ENCODE peak calls at places on chromosomes 3 and 15, in six cellular contexts. C is ovary, S is fibroblast of lung, K is heart left ventricle, U is pancreas, Z is heart right ventricle. Q is an unnamed sample.

GRCh38 chr3:129975332-129976090 is 991 bp downstream of the TRH start:
- DNase-seq in C (peak; percentile 23), S (no peak), K (no peak), U (peak; percentile 10), Z (no peak), Q (peak; percentile 23)

GRCh38 chr15:47715856-47716445 is 1.4 kb upstream of the SEMA6D start:
- DNase-seq in C (peak; percentile 71), S (peak; percentile 88), K (peak; percentile 32), U (no peak), Z (peak; percentile 49), Q (no peak)

GRCh38 chr3:138049157-138049919 is 39.4 kb downstream of the CLDN18 start:
- DNase-seq in C (no peak), S (peak; percentile 51), K (no peak), U (no peak), Z (no peak), Q (no peak)

GRCh38 chr15:64566629-64567427 is 106.5 kb downstream of the ZNF609 start:
- DNase-seq in C (no peak), S (no peak), K (no peak), U (no peak), Z (no peak), Q (no peak)

GRCh38 chr3:100010087-100010417 is 104.2 kb downstream of the FILIP1L start:
- DNase-seq in C (no peak), S (no peak), K (no peak), U (no peak), Z (no peak), Q (no peak)

GRCh38 chr15:63473007-63473748 is 31.2 kb upstream of the USP3 start:
- DNase-seq in C (no peak), S (no peak), K (no peak), U (no peak), Z (no peak), Q (no peak)

GRCh38 chr3:178393833-178394232 is 142.4 kb upstream of the KCNMB2 start:
- DNase-seq in C (no peak), S (peak; percentile 87), K (no peak), U (no peak), Z (no peak), Q (no peak)

GRCh38 chr3:19885468-19885867 is 48.5 kb downstream of the EFHB start:
- DNase-seq in C (no peak), S (peak; percentile 60), K (no peak), U (no peak), Z (peak; percentile 8), Q (no peak)

GRCh38 chr3:98726084-98726483 is 37.1 kb upstream of the ST3GAL6 start:
- DNase-seq in C (no peak), S (peak; percentile 5), K (no peak), U (no peak), Z (no peak), Q (no peak)

GRCh38 chr3:45908761-45909160 is 22.4 kb downstream of the CCR9 start:
- DNase-seq in C (no peak), S (no peak), K (no peak), U (no peak), Z (no peak), Q (no peak)

GRCh38 chr15:65583701-65584100 is 27.2 kb downstream of the INTS14 start:
- DNase-seq in C (no peak), S (peak; percentile 29), K (no peak), U (no peak), Z (peak; percentile 17), Q (no peak)

GRCh38 chr3:187967097-187967496 is 186.9 kb upstream of the LPP start:
- DNase-seq in C (no peak), S (no peak), K (no peak), U (no peak), Z (no peak), Q (no peak)

GRCh38 chr3:193301441-193301840 is 60.4 kb downstream of the PLAAT1 start:
- DNase-seq in C (no peak), S (no peak), K (no peak), U (no peak), Z (no peak), Q (no peak)

GRCh38 chr3:83873550-83873949 is 1085.2 kb upstream of the CADM2 start:
- DNase-seq in C (no peak), S (peak; percentile 70), K (no peak), U (no peak), Z (no peak), Q (no peak)

GRCh38 chr15:37134699-37135131 is 34.4 kb upstream of the MEIS2 start:
- DNase-seq in C (no peak), S (peak; percentile 63), K (no peak), U (no peak), Z (no peak), Q (no peak)

GRCh38 chr3:156594229-156594683 is 39.3 kb upstream of the SSR3 start:
- DNase-seq in C (no peak), S (peak; percentile 18), K (no peak), U (peak; percentile 20), Z (no peak), Q (no peak)

GRCh38 chr15:45314960-45315359 is 62.9 kb downstream of the SLC28A2 start:
- DNase-seq in C (no peak), S (peak; percentile 40), K (no peak), U (peak; percentile 65), Z (peak; percentile 32), Q (no peak)

GRCh38 chr3:111621535-111621934 is 26.4 kb upstream of the ZBED2 start:
- DNase-seq in C (no peak), S (no peak), K (no peak), U (no peak), Z (no peak), Q (no peak)
- TF ChIP-seq CTCF in C (no peak), S (no peak), K (peak; percentile 14), U (no peak), Z (peak; percentile 20), Q (no peak)

GRCh38 chr15:70093481-70094309 is 4.0 kb downstream of the TLE3 start:
- DNase-seq in C (no peak), S (peak; percentile 61), K (no peak), U (peak; percentile 80), Z (no peak), Q (no peak)
- H3K4me1 ChIP-seq in C (peaks cover 28% of the 10 kb centered on the region), S (peaks cover 22% of the 10 kb centered on the region), K (peaks cover 52% of the 10 kb centered on the region), U (peaks cover 48% of the 10 kb centered on the region), Z (peaks cover 80% of the 10 kb centered on the region), Q (peaks cover 92% of the 10 kb centered on the region)

GRCh38 chr3:126752303-126753190 is 48.5 kb downstream of the CHCHD6 start:
- DNase-seq in C (peak; percentile 81), S (peak; percentile 78), K (peak; percentile 79), U (peak; percentile 75), Z (peak; percentile 80), Q (peak; percentile 76)
- TF ChIP-seq CTCF in C (peak; percentile 78), S (peak; percentile 92), K (peak; percentile 91), U (peak; percentile 75), Z (peak; percentile 92), Q (peak; percentile 90)

GRCh38 chr3:111681705-111682426 is 86.7 kb upstream of the ZBED2 start:
- DNase-seq in C (no peak), S (no peak), K (no peak), U (no peak), Z (no peak), Q (no peak)
- H3K4me1 ChIP-seq in C (no peaks in the 10 kb centered on the region), S (no peaks in the 10 kb centered on the region), K (no peaks in the 10 kb centered on the region), U (no peaks in the 10 kb centered on the region), Z (peaks cover 5% of the 10 kb centered on the region), Q (no peaks in the 10 kb centered on the region)

GRCh38 chr3:168094877-168095610 is 680 bp downstream of the GOLIM4 start:
- DNase-seq in C (peak; percentile 54), S (peak; percentile 71), K (peak; percentile 76), U (peak; percentile 50), Z (peak; percentile 63), Q (peak; percentile 64)
- TF ChIP-seq CTCF in C (peak; percentile 27), S (peak; percentile 16), K (peak; percentile 23), U (no peak), Z (peak; percentile 40), Q (peak; percentile 60)

GRCh38 chr3:191382661-191383060 is 52.3 kb upstream of the UTS2B start:
- DNase-seq in C (no peak), S (no peak), K (no peak), U (no peak), Z (no peak), Q (no peak)
- H3K4me1 ChIP-seq in C (peaks cover 3% of the 10 kb centered on the region), S (peaks cover 2% of the 10 kb centered on the region), K (peaks cover 22% of the 10 kb centered on the region), U (peaks cover 4% of the 10 kb centered on the region), Z (peaks cover 34% of the 10 kb centered on the region), Q (peaks cover 58% of the 10 kb centered on the region)

GRCh38 chr15:77568960-77569646 is 63.6 kb downstream of the LINGO1 start:
- DNase-seq in C (peak; percentile 65), S (peak; percentile 34), K (no peak), U (no peak), Z (no peak), Q (no peak)
- TF ChIP-seq CTCF in C (no peak), S (no peak), K (no peak), U (no peak), Z (no peak), Q (no peak)

Q was measured in left ventricle myocardium inferior.